ENCODE peak calls at places on chromosomes 2 and 18, in ten cellular contexts. One of them, this sample, is unnamed.

GRCh38 chr2:233764264-233764663 is 4.2 kb downstream of the UGT1A1 start:
- DNase-seq in heart right ventricle: no peak
- DNase-seq in nephron progenitor cell: no peak
- DNase-seq in HFFc6: no peak
- DNase-seq in tibial artery: no peak
- DNase-seq in brain microvascular endothelial cell: peak; percentile 61
- DNase-seq in astrocyte of the spinal cord: peak; percentile 35
- DNase-seq in fibroblast of lung: peak; percentile 18
- DNase-seq in endothelial cell: no peak
- DNase-seq in HFF-Myc: peak; percentile 14
- DNase-seq in this sample: no peak

GRCh38 chr18:3246636-3247242 is 862 bp upstream of the MYL12A start:
- DNase-seq in endothelial cell: peak; percentile 25
- DNase-seq in nephron progenitor cell: no peak
- DNase-seq in HFF-Myc: no peak
- DNase-seq in tibial artery: peak; percentile 74
- DNase-seq in fibroblast of lung: no peak
- DNase-seq in HFFc6: no peak
- DNase-seq in astrocyte of the spinal cord: no peak
- DNase-seq in heart right ventricle: peak; percentile 26
- DNase-seq in brain microvascular endothelial cell: no peak
- DNase-seq in this sample: no peak

GRCh38 chr2:160406591-160407392 is 86.8 kb downstream of the RBMS1 start:
- DNase-seq in fibroblast of lung: peak; percentile 82
- DNase-seq in HFFc6: peak; percentile 63
- DNase-seq in endothelial cell: peak; percentile 48
- DNase-seq in tibial artery: peak; percentile 75
- DNase-seq in HFF-Myc: no peak
- DNase-seq in nephron progenitor cell: no peak
- DNase-seq in heart right ventricle: peak; percentile 50
- DNase-seq in brain microvascular endothelial cell: peak; percentile 80
- DNase-seq in astrocyte of the spinal cord: peak; percentile 83
- DNase-seq in this sample: no peak

GRCh38 chr2:56474412-56475158 is 290.8 kb downstream of the CCDC85A start:
- DNase-seq in HFFc6: peak; percentile 54
- DNase-seq in fibroblast of lung: no peak
- DNase-seq in astrocyte of the spinal cord: no peak
- DNase-seq in brain microvascular endothelial cell: no peak
- DNase-seq in tibial artery: no peak
- DNase-seq in nephron progenitor cell: no peak
- DNase-seq in endothelial cell: no peak
- DNase-seq in HFF-Myc: no peak
- DNase-seq in heart right ventricle: no peak
- DNase-seq in this sample: no peak

GRCh38 chr2:79982445-79982844 is 322.1 kb downstream of the LRRTM1 start:
- DNase-seq in fibroblast of lung: no peak
- DNase-seq in HFF-Myc: no peak
- DNase-seq in nephron progenitor cell: peak; percentile 29
- DNase-seq in astrocyte of the spinal cord: no peak
- DNase-seq in heart right ventricle: peak; percentile 13
- DNase-seq in endothelial cell: peak; percentile 67
- DNase-seq in tibial artery: no peak
- DNase-seq in brain microvascular endothelial cell: no peak
- DNase-seq in HFFc6: no peak
- DNase-seq in this sample: no peak

GRCh38 chr2:126885701-126886121 is 13.0 kb upstream of the TEX51 start:
- DNase-seq in nephron progenitor cell: no peak
- DNase-seq in tibial artery: peak; percentile 44
- DNase-seq in endothelial cell: no peak
- DNase-seq in astrocyte of the spinal cord: peak; percentile 29
- DNase-seq in HFF-Myc: no peak
- DNase-seq in brain microvascular endothelial cell: no peak
- DNase-seq in HFFc6: no peak
- DNase-seq in heart right ventricle: peak; percentile 18
- DNase-seq in fibroblast of lung: peak; percentile 72
- DNase-seq in this sample: no peak

GRCh38 chr2:225735844-225736243 is 336.3 kb downstream of the NYAP2 start:
- DNase-seq in heart right ventricle: no peak
- DNase-seq in nephron progenitor cell: no peak
- DNase-seq in fibroblast of lung: peak; percentile 97
- DNase-seq in astrocyte of the spinal cord: peak; percentile 90
- DNase-seq in HFF-Myc: peak; percentile 57
- DNase-seq in endothelial cell: no peak
- DNase-seq in tibial artery: no peak
- DNase-seq in brain microvascular endothelial cell: peak; percentile 92
- DNase-seq in HFFc6: peak; percentile 86
- DNase-seq in this sample: no peak

GRCh38 chr2:64344999-64345576 is 108.9 kb upstream of the LGALSL start:
- DNase-seq in HFF-Myc: no peak
- DNase-seq in fibroblast of lung: peak; percentile 7
- DNase-seq in astrocyte of the spinal cord: no peak
- DNase-seq in endothelial cell: no peak
- DNase-seq in heart right ventricle: no peak
- DNase-seq in tibial artery: no peak
- DNase-seq in HFFc6: no peak
- DNase-seq in nephron progenitor cell: no peak
- DNase-seq in brain microvascular endothelial cell: no peak
- DNase-seq in this sample: no peak

GRCh38 chr2:120737802-120738516 is 2.3 kb downstream of the GLI2 start:
- DNase-seq in nephron progenitor cell: no peak
- DNase-seq in HFFc6: no peak
- DNase-seq in HFF-Myc: no peak
- DNase-seq in tibial artery: peak; percentile 65
- DNase-seq in fibroblast of lung: no peak
- DNase-seq in heart right ventricle: no peak
- DNase-seq in endothelial cell: no peak
- DNase-seq in astrocyte of the spinal cord: no peak
- DNase-seq in brain microvascular endothelial cell: no peak
- DNase-seq in this sample: no peak

GRCh38 chr2:128531856-128532255 is 213.2 kb upstream of the HS6ST1 start:
- DNase-seq in heart right ventricle: no peak
- DNase-seq in HFF-Myc: no peak
- DNase-seq in HFFc6: no peak
- DNase-seq in astrocyte of the spinal cord: no peak
- DNase-seq in tibial artery: no peak
- DNase-seq in fibroblast of lung: peak; percentile 19
- DNase-seq in endothelial cell: no peak
- DNase-seq in brain microvascular endothelial cell: no peak
- DNase-seq in nephron progenitor cell: no peak
- DNase-seq in this sample: no peak

GRCh38 chr2:31381601-31382000 is 32.9 kb downstream of the XDH start:
- DNase-seq in HFFc6: no peak
- DNase-seq in endothelial cell: no peak
- DNase-seq in HFF-Myc: no peak
- DNase-seq in tibial artery: no peak
- DNase-seq in brain microvascular endothelial cell: no peak
- DNase-seq in fibroblast of lung: no peak
- DNase-seq in heart right ventricle: no peak
- DNase-seq in nephron progenitor cell: no peak
- DNase-seq in astrocyte of the spinal cord: no peak
- DNase-seq in this sample: no peak

GRCh38 chr2:42921162-42921550 is 128.8 kb upstream of the HAAO start:
- DNase-seq in HFFc6: no peak
- DNase-seq in astrocyte of the spinal cord: no peak
- DNase-seq in HFF-Myc: no peak
- DNase-seq in tibial artery: no peak
- DNase-seq in nephron progenitor cell: no peak
- DNase-seq in fibroblast of lung: no peak
- DNase-seq in endothelial cell: no peak
- DNase-seq in brain microvascular endothelial cell: no peak
- DNase-seq in heart right ventricle: no peak
- DNase-seq in this sample: no peak

GRCh38 chr2:215870088-215870490 is 143.3 kb downstream of the MREG start:
- DNase-seq in heart right ventricle: no peak
- DNase-seq in HFF-Myc: peak; percentile 54
- DNase-seq in nephron progenitor cell: no peak
- DNase-seq in tibial artery: no peak
- DNase-seq in brain microvascular endothelial cell: peak; percentile 37
- DNase-seq in fibroblast of lung: peak; percentile 90
- DNase-seq in HFFc6: peak; percentile 48
- DNase-seq in endothelial cell: no peak
- DNase-seq in astrocyte of the spinal cord: peak; percentile 69
- DNase-seq in this sample: no peak

GRCh38 chr18:31636387-31636786 is 44.7 kb downstream of the TTR start:
- DNase-seq in HFFc6: no peak
- DNase-seq in HFF-Myc: no peak
- DNase-seq in brain microvascular endothelial cell: no peak
- DNase-seq in fibroblast of lung: no peak
- DNase-seq in tibial artery: no peak
- DNase-seq in nephron progenitor cell: no peak
- DNase-seq in endothelial cell: no peak
- DNase-seq in astrocyte of the spinal cord: no peak
- DNase-seq in heart right ventricle: no peak
- DNase-seq in this sample: no peak

GRCh38 chr2:21748501-21748900 is 624.7 kb downstream of the TDRD15 start:
- DNase-seq in HFFc6: no peak
- DNase-seq in tibial artery: no peak
- DNase-seq in nephron progenitor cell: no peak
- DNase-seq in astrocyte of the spinal cord: no peak
- DNase-seq in endothelial cell: no peak
- DNase-seq in heart right ventricle: no peak
- DNase-seq in fibroblast of lung: peak; percentile 65
- DNase-seq in brain microvascular endothelial cell: no peak
- DNase-seq in HFF-Myc: no peak
- DNase-seq in this sample: no peak

GRCh38 chr2:217979151-217979811 is 23.5 kb downstream of the TNS1 start:
- DNase-seq in astrocyte of the spinal cord: peak; percentile 38
- DNase-seq in tibial artery: peak; percentile 67
- DNase-seq in HFF-Myc: no peak
- DNase-seq in brain microvascular endothelial cell: peak; percentile 33
- DNase-seq in endothelial cell: no peak
- DNase-seq in fibroblast of lung: peak; percentile 73
- DNase-seq in HFFc6: peak; percentile 43
- DNase-seq in nephron progenitor cell: peak; percentile 63
- DNase-seq in heart right ventricle: no peak
- DNase-seq in this sample: no peak

GRCh38 chr2:85308951-85309555 is 18.7 kb downstream of the TGOLN2 start:
- DNase-seq in fibroblast of lung: peak; percentile 65
- DNase-seq in tibial artery: peak; percentile 83
- DNase-seq in nephron progenitor cell: peak; percentile 32
- DNase-seq in HFF-Myc: no peak
- DNase-seq in HFFc6: no peak
- DNase-seq in astrocyte of the spinal cord: peak; percentile 63
- DNase-seq in heart right ventricle: peak; percentile 58
- DNase-seq in brain microvascular endothelial cell: no peak
- DNase-seq in endothelial cell: no peak
- DNase-seq in this sample: peak; percentile 53

GRCh38 chr2:9799011-9799596 is 44.2 kb upstream of the TAF1B start:
- DNase-seq in nephron progenitor cell: no peak
- DNase-seq in tibial artery: peak; percentile 61
- DNase-seq in brain microvascular endothelial cell: no peak
- DNase-seq in astrocyte of the spinal cord: no peak
- DNase-seq in HFFc6: no peak
- DNase-seq in endothelial cell: no peak
- DNase-seq in fibroblast of lung: no peak
- DNase-seq in HFF-Myc: no peak
- DNase-seq in heart right ventricle: no peak
- DNase-seq in this sample: no peak

GRCh38 chr2:157476915-157477709 is 33.2 kb upstream of the CYTIP start:
- DNase-seq in HFF-Myc: no peak
- DNase-seq in tibial artery: no peak
- DNase-seq in heart right ventricle: no peak
- DNase-seq in fibroblast of lung: no peak
- DNase-seq in brain microvascular endothelial cell: no peak
- DNase-seq in astrocyte of the spinal cord: peak; percentile 54
- DNase-seq in nephron progenitor cell: no peak
- DNase-seq in HFFc6: no peak
- DNase-seq in endothelial cell: no peak
- DNase-seq in this sample: no peak

GRCh38 chr18:23573948-23574431 is 12.3 kb downstream of the NPC1 start:
- DNase-seq in tibial artery: no peak
- DNase-seq in astrocyte of the spinal cord: peak; percentile 72
- DNase-seq in HFF-Myc: no peak
- DNase-seq in fibroblast of lung: peak; percentile 57
- DNase-seq in HFFc6: peak; percentile 55
- DNase-seq in endothelial cell: no peak
- DNase-seq in brain microvascular endothelial cell: peak; percentile 55
- DNase-seq in nephron progenitor cell: no peak
- DNase-seq in heart right ventricle: no peak
- DNase-seq in this sample: no peak

GRCh38 chr2:234241656-234242445 is 191.3 kb downstream of the SPP2 start:
- DNase-seq in brain microvascular endothelial cell: peak; percentile 74
- DNase-seq in HFF-Myc: peak; percentile 48
- DNase-seq in fibroblast of lung: peak; percentile 43
- DNase-seq in astrocyte of the spinal cord: peak; percentile 92
- DNase-seq in tibial artery: no peak
- DNase-seq in heart right ventricle: no peak
- DNase-seq in nephron progenitor cell: peak; percentile 54
- DNase-seq in endothelial cell: no peak
- DNase-seq in HFFc6: peak; percentile 78
- DNase-seq in this sample: no peak

GRCh38 chr2:75729861-75730260 is 19.1 kb upstream of the GCFC2 start:
- DNase-seq in fibroblast of lung: peak; percentile 19
- DNase-seq in HFF-Myc: no peak
- DNase-seq in endothelial cell: peak; percentile 15
- DNase-seq in heart right ventricle: no peak
- DNase-seq in brain microvascular endothelial cell: no peak
- DNase-seq in astrocyte of the spinal cord: peak; percentile 4
- DNase-seq in HFFc6: peak; percentile 9
- DNase-seq in tibial artery: no peak
- DNase-seq in nephron progenitor cell: no peak
- DNase-seq in this sample: no peak
- TF ChIP-seq CTCF in fibroblast of lung: peak; percentile 15
- TF ChIP-seq CTCF in HFF-Myc: peak; percentile 7
- TF ChIP-seq CTCF in endothelial cell: no peak
- TF ChIP-seq CTCF in heart right ventricle: no peak
- TF ChIP-seq CTCF in brain microvascular endothelial cell: no peak
- TF ChIP-seq CTCF in astrocyte of the spinal cord: peak; percentile 24
- TF ChIP-seq CTCF in HFFc6: peak; percentile 72
- TF ChIP-seq CTCF in tibial artery: peak; percentile 10
- TF ChIP-seq CTCF in nephron progenitor cell: peak; percentile 22
- TF ChIP-seq CTCF in this sample: no peak

GRCh38 chr2:82198809-82199492 is 1894.4 kb upstream of the LRRTM1 start:
- DNase-seq in HFF-Myc: no peak
- DNase-seq in heart right ventricle: no peak
- DNase-seq in nephron progenitor cell: no peak
- DNase-seq in tibial artery: no peak
- DNase-seq in HFFc6: no peak
- DNase-seq in astrocyte of the spinal cord: no peak
- DNase-seq in fibroblast of lung: no peak
- DNase-seq in brain microvascular endothelial cell: no peak
- DNase-seq in endothelial cell: no peak
- DNase-seq in this sample: no peak
- TF ChIP-seq CTCF in HFF-Myc: no peak
- TF ChIP-seq CTCF in heart right ventricle: no peak
- TF ChIP-seq CTCF in nephron progenitor cell: no peak
- TF ChIP-seq CTCF in tibial artery: no peak
- TF ChIP-seq CTCF in HFFc6: no peak
- TF ChIP-seq CTCF in astrocyte of the spinal cord: no peak
- TF ChIP-seq CTCF in fibroblast of lung: no peak
- TF ChIP-seq CTCF in brain microvascular endothelial cell: no peak
- TF ChIP-seq CTCF in endothelial cell: no peak
- TF ChIP-seq CTCF in this sample: no peak

GRCh38 chr2:142980246-142981068 is 103.0 kb downstream of the KYNU start:
- DNase-seq in endothelial cell: no peak
- DNase-seq in heart right ventricle: no peak
- DNase-seq in astrocyte of the spinal cord: peak; percentile 69
- DNase-seq in brain microvascular endothelial cell: peak; percentile 43
- DNase-seq in nephron progenitor cell: no peak
- DNase-seq in fibroblast of lung: peak; percentile 75
- DNase-seq in tibial artery: no peak
- DNase-seq in HFF-Myc: no peak
- DNase-seq in HFFc6: peak; percentile 31
- DNase-seq in this sample: no peak
- TF ChIP-seq CTCF in endothelial cell: peak; percentile 85
- TF ChIP-seq CTCF in heart right ventricle: peak; percentile 53
- TF ChIP-seq CTCF in astrocyte of the spinal cord: peak; percentile 49
- TF ChIP-seq CTCF in brain microvascular endothelial cell: peak; percentile 26
- TF ChIP-seq CTCF in nephron progenitor cell: peak; percentile 58
- TF ChIP-seq CTCF in fibroblast of lung: peak; percentile 41
- TF ChIP-seq CTCF in tibial artery: peak; percentile 48
- TF ChIP-seq CTCF in HFF-Myc: peak; percentile 31
- TF ChIP-seq CTCF in HFFc6: peak; percentile 82
- TF ChIP-seq CTCF in this sample: peak; percentile 28

GRCh38 chr18:7626922-7627440 is 59.9 kb downstream of the PTPRM start:
- DNase-seq in endothelial cell: peak; percentile 14
- DNase-seq in HFF-Myc: peak; percentile 72
- DNase-seq in heart right ventricle: no peak
- DNase-seq in tibial artery: no peak
- DNase-seq in HFFc6: peak; percentile 70
- DNase-seq in fibroblast of lung: peak; percentile 42
- DNase-seq in nephron progenitor cell: no peak
- DNase-seq in brain microvascular endothelial cell: peak; percentile 51
- DNase-seq in astrocyte of the spinal cord: peak; percentile 62
- DNase-seq in this sample: no peak
- TF ChIP-seq CTCF in endothelial cell: no peak
- TF ChIP-seq CTCF in HFF-Myc: peak; percentile 52
- TF ChIP-seq CTCF in heart right ventricle: no peak
- TF ChIP-seq CTCF in tibial artery: no peak
- TF ChIP-seq CTCF in HFFc6: peak; percentile 66
- TF ChIP-seq CTCF in fibroblast of lung: peak; percentile 10
- TF ChIP-seq CTCF in nephron progenitor cell: no peak
- TF ChIP-seq CTCF in brain microvascular endothelial cell: peak; percentile 65
- TF ChIP-seq CTCF in astrocyte of the spinal cord: peak; percentile 37
- TF ChIP-seq CTCF in this sample: no peak